ENCODE peak calls at places on chromosomes 6 and 20, in four cellular contexts. I is MM.1S, Y is C1 segment of cervical spinal cord, B is heart left ventricle. U is an unnamed sample.

GRCh38 chr6:22656696-22657340 is 87.5 kb downstream of the HDGFL1 start:
- DNase-seq in I (peak), Y (no peak), B (no peak), U (no peak)

GRCh38 chr6:135866445-135867143 is 15.1 kb downstream of the PDE7B start:
- DNase-seq in I (no peak), Y (no peak), B (no peak), U (no peak)

GRCh38 chr20:17525650-17526049 is 5.5 kb downstream of the BFSP1 start:
- DNase-seq in I (peak), Y (no peak), B (no peak), U (no peak)

GRCh38 chr6:18990313-18990978 is 603.3 kb downstream of the RNF144B start:
- DNase-seq in I (peak), Y (no peak), B (peak), U (no peak)

GRCh38 chr6:113364781-113365545 is 492.2 kb upstream of the MARCKS start:
- DNase-seq in I (no peak), Y (no peak), B (no peak), U (no peak)

GRCh38 chr6:169752074-169752623 is 727 bp downstream of the ERMARD start:
- DNase-seq in I (no peak), Y (no peak), B (no peak), U (no peak)

GRCh38 chr6:163646133-163646532 is 231.6 kb downstream of the QKI start:
- DNase-seq in I (no peak), Y (no peak), B (no peak), U (no peak)

GRCh38 chr20:10540636-10541493 is 105.8 kb downstream of the SLX4IP start:
- DNase-seq in I (no peak), Y (no peak), B (no peak), U (no peak)

GRCh38 chr6:10215711-10216110 is 199.2 kb downstream of the TFAP2A start:
- DNase-seq in I (no peak), Y (no peak), B (no peak), U (no peak)

GRCh38 chr6:168159503-168159902 is 80.5 kb upstream of the FRMD1 start:
- DNase-seq in I (no peak), Y (no peak), B (no peak), U (no peak)

GRCh38 chr6:44527191-44527960 is 139.9 kb downstream of the CDC5L start:
- DNase-seq in I (no peak), Y (no peak), B (no peak), U (no peak)

GRCh38 chr20:44768256-44768655 is 22.6 kb downstream of the KCNK15 start:
- DNase-seq in I (no peak), Y (no peak), B (no peak), U (no peak)

GRCh38 chr6:156953125-156953477 is 175.9 kb downstream of the ARID1B start:
- DNase-seq in I (no peak), Y (no peak), B (no peak), U (no peak)

GRCh38 chr6:57294829-57295228 is 22.6 kb upstream of the PRIM2 start:
- DNase-seq in I (no peak), Y (no peak), B (no peak), U (no peak)

GRCh38 chr6:31070711-31071197 is 41.6 kb downstream of the C6orf15 start:
- DNase-seq in I (no peak), Y (no peak), B (peak), U (no peak)

GRCh38 chr6:154414021-154414813 is 57.6 kb upstream of the IPCEF1 start:
- DNase-seq in I (no peak), Y (no peak), B (no peak), U (no peak)

GRCh38 chr20:19110866-19111460 is 101.5 kb upstream of the SLC24A3 start:
- DNase-seq in I (no peak), Y (no peak), B (no peak), U (no peak)

GRCh38 chr6:139708342-139709199 is 334.1 kb upstream of the CITED2 start:
- DNase-seq in I (no peak), Y (no peak), B (no peak), U (no peak)

GRCh38 chr6:166737231-166737630 is 110.2 kb upstream of the RPS6KA2 start:
- DNase-seq in I (no peak), Y (no peak), B (no peak), U (no peak)